ENCODE peak calls at places on chromosomes 13 and 19, in ten cellular contexts. D, E, J, Y, I, P, A, Z, U and X are unnamed samples.

GRCh38 chr13:35954207-35954560 is 177.0 kb downstream of the DCLK1 start:
- DNase-seq in D (no peak), E (no peak), J (no peak), Y (no peak), I (no peak), P (no peak), A (no peak), Z (no peak), U (no peak), X (no peak)

GRCh38 chr13:45954861-45955595 is 97.5 kb downstream of the ZC3H13 start:
- DNase-seq in D (no peak), E (no peak), J (no peak), Y (no peak), I (no peak), P (no peak), A (no peak), Z (no peak), U (no peak), X (no peak)

GRCh38 chr19:53394522-53394973 is 401 bp upstream of the ZNF765 start:
- DNase-seq in D (peak), E (peak), J (peak), Y (peak), I (no peak), P (peak), A (peak), Z (peak), U (no peak), X (no peak)

GRCh38 chr13:35198821-35199220 is 256.8 kb downstream of the NBEA start:
- DNase-seq in D (no peak), E (no peak), J (no peak), Y (no peak), I (no peak), P (no peak), A (no peak), Z (no peak), U (no peak), X (no peak)

GRCh38 chr19:33417751-33418150 is 44.2 kb downstream of the CEBPG start:
- DNase-seq in D (no peak), E (no peak), J (no peak), Y (no peak), I (no peak), P (no peak), A (no peak), Z (no peak), U (no peak), X (no peak)

GRCh38 chr13:39634956-39635355 is 20.5 kb upstream of the COG6 start:
- DNase-seq in D (no peak), E (no peak), J (no peak), Y (no peak), I (no peak), P (no peak), A (no peak), Z (no peak), U (no peak), X (no peak)

GRCh38 chr13:43127827-43128226 is 104.4 kb downstream of the DNAJC15 start:
- DNase-seq in D (no peak), E (peak), J (no peak), Y (no peak), I (no peak), P (no peak), A (no peak), Z (no peak), U (no peak), X (no peak)

GRCh38 chr19:33063356-33064116 is 1.2 kb downstream of the RHPN2 start:
- DNase-seq in D (peak), E (no peak), J (no peak), Y (peak), I (no peak), P (no peak), A (no peak), Z (peak), U (no peak), X (no peak)

GRCh38 chr13:89279374-89279773 is 1608.2 kb downstream of the SLITRK5 start:
- DNase-seq in D (no peak), E (no peak), J (no peak), Y (no peak), I (no peak), P (no peak), A (peak), Z (no peak), U (no peak), X (no peak)

GRCh38 chr19:2171349-2172145 is 7.8 kb downstream of the DOT1L start:
- DNase-seq in D (peak), E (no peak), J (no peak), Y (peak), I (no peak), P (peak), A (no peak), Z (peak), U (peak), X (no peak)

GRCh38 chr19:1181606-1182005 is 7.5 kb upstream of the SBNO2 start:
- DNase-seq in D (no peak), E (no peak), J (peak), Y (peak), I (no peak), P (no peak), A (no peak), Z (peak), U (no peak), X (no peak)

GRCh38 chr19:38661166-38661565 is 13.7 kb downstream of the ACTN4 start:
- DNase-seq in D (no peak), E (no peak), J (no peak), Y (no peak), I (no peak), P (no peak), A (no peak), Z (no peak), U (no peak), X (no peak)

GRCh38 chr19:38663156-38663651 is 15.8 kb downstream of the ACTN4 start:
- DNase-seq in D (no peak), E (no peak), J (no peak), Y (no peak), I (no peak), P (no peak), A (no peak), Z (no peak), U (no peak), X (no peak)

GRCh38 chr19:38662508-38663155 is 15.2 kb downstream of the ACTN4 start:
- DNase-seq in D (no peak), E (no peak), J (no peak), Y (no peak), I (peak), P (no peak), A (no peak), Z (no peak), U (no peak), X (no peak)

GRCh38 chr19:38660724-38661123 is 13.3 kb downstream of the ACTN4 start:
- DNase-seq in D (no peak), E (no peak), J (no peak), Y (no peak), I (no peak), P (no peak), A (no peak), Z (no peak), U (no peak), X (no peak)

GRCh38 chr19:38661996-38662395 is 14.5 kb downstream of the ACTN4 start:
- DNase-seq in D (no peak), E (no peak), J (no peak), Y (peak), I (no peak), P (no peak), A (no peak), Z (no peak), U (no peak), X (no peak)
- TF ChIP-seq POLR2AphosphoS5 in D (no peak), E (no peak), J (peak), Y (peak), I (no peak), P (no peak), A (no peak), Z (peak), U (no peak), X (no peak)

GRCh38 chr13:30394798-30395191 is 27.5 kb upstream of the UBE2L5 start:
- DNase-seq in D (no peak), E (no peak), J (no peak), Y (no peak), I (no peak), P (no peak), A (no peak), Z (no peak), U (no peak), X (no peak)

GRCh38 chr13:30400376-30400775 is 21.9 kb upstream of the UBE2L5 start:
- DNase-seq in D (no peak), E (no peak), J (no peak), Y (no peak), I (no peak), P (no peak), A (no peak), Z (no peak), U (no peak), X (no peak)

GRCh38 chr13:30396434-30397075 is 25.7 kb upstream of the UBE2L5 start:
- DNase-seq in D (peak), E (no peak), J (no peak), Y (no peak), I (no peak), P (no peak), A (no peak), Z (no peak), U (no peak), X (no peak)

GRCh38 chr13:30398601-30399072 is 23.7 kb upstream of the UBE2L5 start:
- DNase-seq in D (no peak), E (no peak), J (no peak), Y (no peak), I (no peak), P (peak), A (no peak), Z (no peak), U (no peak), X (no peak)

GRCh38 chr13:30395192-30396158 is 26.8 kb upstream of the UBE2L5 start:
- DNase-seq in D (peak), E (peak), J (peak), Y (peak), I (peak), P (peak), A (peak), Z (no peak), U (no peak), X (peak)
- TF ChIP-seq POLR2AphosphoS5 in D (peak), E (peak), J (peak), Y (peak), I (peak), P (peak), A (peak), Z (peak), U (no peak), X (peak)

GRCh38 chr13:41313117-41313516 is 2.0 kb downstream of the NAA16 start:
- DNase-seq in D (no peak), E (no peak), J (no peak), Y (no peak), I (no peak), P (no peak), A (no peak), Z (no peak), U (no peak), X (no peak)

GRCh38 chr13:41311607-41312500 is 787 bp downstream of the NAA16 start:
- DNase-seq in D (peak), E (no peak), J (no peak), Y (peak), I (peak), P (peak), A (peak), Z (peak), U (peak), X (no peak)

GRCh38 chr13:41308241-41308640 is 2.8 kb upstream of the NAA16 start:
- DNase-seq in D (no peak), E (no peak), J (no peak), Y (no peak), I (no peak), P (no peak), A (no peak), Z (no peak), U (no peak), X (no peak)

GRCh38 chr13:41313659-41314197 is 2.7 kb downstream of the NAA16 start:
- DNase-seq in D (no peak), E (no peak), J (no peak), Y (no peak), I (no peak), P (no peak), A (no peak), Z (no peak), U (no peak), X (no peak)

DNA sequence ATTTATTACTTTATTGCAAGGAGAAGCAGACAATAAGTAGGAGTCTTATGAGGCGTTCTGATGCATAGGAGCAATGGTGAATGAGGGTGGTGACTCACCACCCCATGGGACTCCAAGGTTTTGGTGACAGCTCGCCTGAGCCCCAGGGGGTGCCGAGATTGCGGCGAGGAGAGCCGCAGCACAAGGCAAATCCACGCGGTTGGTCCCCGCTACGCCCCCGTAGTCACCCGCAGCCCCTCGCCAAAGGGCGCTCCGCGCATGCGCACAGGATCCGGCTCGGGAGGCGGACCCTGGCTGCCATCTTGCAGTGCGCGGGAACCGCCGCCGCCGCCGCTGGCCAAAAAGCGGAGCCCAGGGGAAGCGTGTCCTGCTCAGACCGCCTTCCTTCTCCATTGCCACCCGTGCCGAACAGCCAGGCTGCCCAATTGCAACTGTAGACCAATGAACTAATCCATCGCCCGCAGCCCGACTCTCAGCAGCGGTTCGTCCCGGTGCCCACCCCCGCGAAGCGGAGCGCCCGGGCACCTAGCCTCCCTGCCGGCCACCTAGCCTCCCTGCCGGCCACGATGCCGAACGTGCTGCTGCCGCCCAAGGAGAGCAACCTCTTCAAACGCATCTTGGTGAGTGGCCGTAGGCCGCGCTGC is at the start of gene NAA16:
- DNase-seq in D (peak), E (peak), J (peak), Y (peak), I (peak), P (peak), A (peak), Z (peak), U (peak), X (peak)
- TF ChIP-seq POLR2AphosphoS5 in D (peak), E (peak), J (peak), Y (peak), I (peak), P (peak), A (peak), Z (peak), U (peak), X (peak)

GRCh38 chr13:68984688-68985319 is 1122.8 kb upstream of the ATXN8OS start:
- DNase-seq in D (no peak), E (no peak), J (no peak), Y (no peak), I (no peak), P (no peak), A (no peak), Z (peak), U (no peak), X (no peak)
- TF ChIP-seq POLR2AphosphoS5 in D (no peak), E (no peak), J (no peak), Y (no peak), I (no peak), P (no peak), A (no peak), Z (no peak), U (no peak), X (no peak)

GRCh38 chr13:40790232-40790631 is 821 bp downstream of the SLC25A15 start:
- DNase-seq in D (no peak), E (no peak), J (no peak), Y (no peak), I (no peak), P (no peak), A (no peak), Z (no peak), U (no peak), X (no peak)

GRCh38 chr13:40792284-40793051 is 3.1 kb downstream of the SLC25A15 start:
- DNase-seq in D (no peak), E (no peak), J (no peak), Y (no peak), I (no peak), P (no peak), A (no peak), Z (no peak), U (no peak), X (no peak)

GRCh38 chr13:40787062-40787461 is 2.3 kb upstream of the SLC25A15 start:
- DNase-seq in D (no peak), E (no peak), J (no peak), Y (no peak), I (no peak), P (no peak), A (no peak), Z (no peak), U (no peak), X (no peak)

GRCh38 chr13:40786568-40786996 is 2.8 kb upstream of the SLC25A15 start:
- DNase-seq in D (no peak), E (no peak), J (no peak), Y (no peak), I (no peak), P (peak), A (no peak), Z (no peak), U (no peak), X (no peak)

GRCh38 chr13:40789275-40790231 is at the start of gene SLC25A15:
- DNase-seq in D (peak), E (no peak), J (peak), Y (peak), I (peak), P (peak), A (peak), Z (peak), U (peak), X (peak)
- TF ChIP-seq POLR2AphosphoS5 in D (peak), E (peak), J (peak), Y (no peak), I (peak), P (peak), A (no peak), Z (peak), U (peak), X (peak)

DNA sequence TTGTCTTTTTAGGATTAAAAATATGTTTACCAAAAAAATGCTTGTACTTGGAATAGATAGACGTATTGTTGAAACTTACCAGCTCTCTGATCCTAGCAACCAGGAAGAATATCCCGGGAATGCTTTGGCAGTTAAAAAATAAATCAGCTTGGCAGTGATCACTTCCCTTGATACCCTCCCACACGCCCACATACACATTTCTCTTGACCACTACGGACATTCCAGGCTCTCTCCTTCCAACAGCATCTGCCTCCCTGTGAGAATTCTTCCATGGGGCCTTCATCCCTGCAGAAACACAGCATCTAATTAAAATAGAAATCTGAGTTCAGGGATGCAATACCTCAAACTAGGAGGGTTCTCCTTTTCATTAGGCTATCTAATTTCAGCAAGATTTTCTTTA is 57.9 kb downstream of the THSD1 start:
- DNase-seq in D (no peak), E (no peak), J (no peak), Y (no peak), I (no peak), P (no peak), A (no peak), Z (no peak), U (no peak), X (peak)
- TF ChIP-seq POLR2AphosphoS5 in D (no peak), E (no peak), J (no peak), Y (no peak), I (no peak), P (no peak), A (no peak), Z (no peak), U (no peak), X (no peak)

GRCh38 chr19:35458821-35459391 is 10.8 kb downstream of the FFAR2 start:
- DNase-seq in D (no peak), E (no peak), J (no peak), Y (peak), I (peak), P (peak), A (no peak), Z (no peak), U (no peak), X (no peak)
- TF ChIP-seq POLR2AphosphoS5 in D (no peak), E (no peak), J (no peak), Y (peak), I (no peak), P (peak), A (no peak), Z (no peak), U (no peak), X (no peak)

GRCh38 chr19:35738887-35739229 is 3.4 kb downstream of the IGFLR1 start:
- DNase-seq in D (no peak), E (no peak), J (no peak), Y (no peak), I (no peak), P (no peak), A (no peak), Z (no peak), U (no peak), X (no peak)

GRCh38 chr19:35739275-35740107 is 2.8 kb downstream of the IGFLR1 start:
- DNase-seq in D (peak), E (no peak), J (no peak), Y (no peak), I (no peak), P (no peak), A (no peak), Z (peak), U (no peak), X (no peak)

GRCh38 chr19:35738021-35738886 is 4.0 kb downstream of the IGFLR1 start:
- DNase-seq in D (no peak), E (no peak), J (no peak), Y (no peak), I (no peak), P (no peak), A (no peak), Z (peak), U (no peak), X (no peak)

GRCh38 chr19:35734889-35735288 is 7.4 kb downstream of the IGFLR1 start:
- DNase-seq in D (no peak), E (no peak), J (no peak), Y (no peak), I (no peak), P (no peak), A (no peak), Z (no peak), U (no peak), X (no peak)

GRCh38 chr19:35736913-35737886 is 5.1 kb downstream of the IGFLR1 start:
- DNase-seq in D (no peak), E (no peak), J (no peak), Y (no peak), I (no peak), P (no peak), A (no peak), Z (no peak), U (no peak), X (no peak)
- TF ChIP-seq POLR2AphosphoS5 in D (no peak), E (peak), J (no peak), Y (no peak), I (peak), P (no peak), A (no peak), Z (no peak), U (peak), X (no peak)

DNA sequence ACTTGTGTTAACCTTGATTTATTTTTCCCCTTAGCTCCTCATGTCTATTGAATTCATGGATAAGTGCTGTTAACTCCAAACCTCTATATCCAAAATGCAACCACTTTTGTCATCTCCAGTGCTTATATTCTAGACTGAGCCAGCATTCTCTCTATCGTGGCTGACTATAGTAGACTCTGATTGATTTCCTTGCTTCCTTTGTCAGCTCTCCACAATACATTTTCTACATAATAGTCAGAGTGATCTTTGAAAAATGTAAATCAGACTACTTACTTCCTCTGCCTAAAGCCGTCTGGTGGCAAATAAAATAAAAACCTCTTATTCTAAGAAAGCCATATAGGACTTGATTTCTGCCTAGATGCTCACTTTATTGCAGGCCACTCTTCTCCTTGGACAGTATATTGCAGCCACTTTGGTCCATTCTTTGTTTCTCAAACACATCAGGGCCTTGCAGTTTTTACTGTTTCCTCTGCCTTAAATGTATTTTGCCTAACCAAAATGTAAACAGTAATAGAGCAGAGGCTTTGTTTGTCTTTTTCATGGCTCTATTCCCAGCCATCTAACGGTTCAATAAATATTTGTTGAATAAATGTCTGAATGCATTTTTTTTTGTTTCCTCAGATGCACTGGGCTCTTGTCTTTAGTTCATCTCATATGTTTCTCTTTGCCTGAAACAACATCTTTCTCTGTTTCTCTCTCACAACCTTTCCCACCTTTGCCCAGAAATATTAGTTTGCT is 243.6 kb upstream of the CSNK1A1L start:
- DNase-seq in D (no peak), E (no peak), J (no peak), Y (no peak), I (no peak), P (no peak), A (no peak), Z (no peak), U (no peak), X (no peak)
- TF ChIP-seq POLR2AphosphoS5 in D (no peak), E (no peak), J (no peak), Y (no peak), I (no peak), P (no peak), A (no peak), Z (no peak), U (no peak), X (no peak)